ENCODE peak calls at places on chromosomes 6 and 20, in six cellular contexts. B, K, Y, Q, Z and H are unnamed samples.
A peak's percentile ranks its signal among the peaks of the same experiment; 100 is the strongest.

GRCh38 chr6:44668976-44669934 is 281.7 kb downstream of the CDC5L start:
- DNase-seq in B (no peak), Z (no peak), Y (no peak), K (no peak), Q (no peak), H (no peak)

GRCh38 chr6:37580164-37580955 is 80.7 kb upstream of the CCDC167 start:
- DNase-seq in Y (no peak), B (peak; percentile 41), Z (no peak), K (no peak), Q (no peak), H (no peak)

GRCh38 chr6:108959972-108960582 is 111.9 kb downstream of the ARMC2 start:
- DNase-seq in Z (no peak), Y (no peak), Q (no peak), B (no peak), K (no peak), H (no peak)

GRCh38 chr6:17673543-17674254 is 33.0 kb downstream of the NUP153 start:
- DNase-seq in Y (no peak), B (no peak), Q (no peak), Z (no peak), K (no peak), H (no peak)

GRCh38 chr6:72321741-72322140 is 300.1 kb upstream of the KCNQ5 start:
- DNase-seq in B (peak; percentile 48), K (no peak), Z (no peak), Q (no peak), Y (no peak), H (no peak)

GRCh38 chr20:48544402-48545333 is 283.1 kb downstream of the PREX1 start:
- DNase-seq in Q (peak; percentile 47), Y (no peak), B (peak; percentile 4), K (no peak), Z (no peak), H (no peak)

GRCh38 chr6:15352229-15352628 is 106.4 kb downstream of the JARID2 start:
- DNase-seq in Q (no peak), Z (no peak), K (no peak), Y (no peak), B (no peak), H (no peak)

GRCh38 chr6:149834513-149835481 is 29.4 kb downstream of the LRP11 start:
- DNase-seq in K (peak; percentile 63), Z (no peak), Y (peak; percentile 25), Q (peak; percentile 69), B (peak; percentile 76), H (peak; percentile 69)

GRCh38 chr6:124482071-124482491 is 480.2 kb upstream of the RNF217 start:
- DNase-seq in Y (no peak), K (no peak), Z (no peak), Q (no peak), B (no peak), H (no peak)

GRCh38 chr6:156977527-156978291 is 200.5 kb downstream of the ARID1B start:
- DNase-seq in Y (no peak), K (peak; percentile 78), Z (no peak), B (peak; percentile 45), Q (no peak), H (no peak)

GRCh38 chr6:131443514-131443913 is 129.5 kb upstream of the ARG1 start:
- DNase-seq in B (peak; percentile 5), Q (no peak), Z (no peak), Y (no peak), K (no peak), H (no peak)

GRCh38 chr6:132780770-132781371 is 17.6 kb downstream of the SLC18B1 start:
- DNase-seq in K (no peak), Q (no peak), Y (no peak), B (no peak), Z (no peak), H (no peak)

GRCh38 chr20:1210501-1210900 is 7.2 kb downstream of the C20orf202 start:
- DNase-seq in B (no peak), Q (no peak), K (no peak), Y (no peak), Z (no peak), H (no peak)

GRCh38 chr6:14817068-14817467 is 428.8 kb upstream of the JARID2 start:
- DNase-seq in Z (no peak), Y (no peak), B (no peak), K (no peak), Q (no peak), H (no peak)

GRCh38 chr6:152979116-152979515 is 3.7 kb downstream of the FBXO5 start:
- DNase-seq in Y (no peak), B (no peak), K (no peak), Q (no peak), Z (no peak), H (no peak)

GRCh38 chr6:111242452-111242851 is 155.1 kb downstream of the SLC16A10 start:
- DNase-seq in K (no peak), Q (no peak), Y (no peak), Z (no peak), B (peak; percentile 74), H (no peak)

GRCh38 chr20:57618091-57618765 is 2.0 kb downstream of the ZBP1 start:
- DNase-seq in B (peak; percentile 61), K (no peak), Y (no peak), Z (no peak), Q (peak; percentile 38), H (no peak)

GRCh38 chr20:32247957-32248497 is 29.4 kb upstream of the KIF3B start:
- DNase-seq in B (peak; percentile 13), Q (no peak), Y (no peak), Z (no peak), K (no peak), H (no peak)

GRCh38 chr6:65259982-65260381 is 447.0 kb downstream of the EYS start:
- DNase-seq in K (no peak), B (no peak), Y (no peak), Q (no peak), Z (no peak), H (no peak)

GRCh38 chr6:44431118-44431725 is 43.7 kb downstream of the CDC5L start:
- DNase-seq in Q (peak; percentile 29), K (peak; percentile 42), Z (peak; percentile 11), B (peak; percentile 60), Y (no peak), H (peak; percentile 39)